ENCODE peak calls at places on chromosomes 4 and X, in four cellular contexts. One of them, this sample, is unnamed.

GRCh38 chrX:153900806-153901752 is 3.4 kb upstream of the AVPR2 start:
- DNase-seq in WTC11: no peak
- DNase-seq in K562: peak
- DNase-seq in HepG2: no peak
- DNase-seq in this sample: peak

GRCh38 chr4:11323771-11324170 is 104.9 kb downstream of the HS3ST1 start:
- DNase-seq in WTC11: no peak
- DNase-seq in K562: no peak
- DNase-seq in HepG2: no peak
- DNase-seq in this sample: no peak

GRCh38 chr4:183876268-183876934 is 28.7 kb upstream of the STOX2 start:
- DNase-seq in WTC11: no peak
- DNase-seq in K562: no peak
- DNase-seq in HepG2: no peak
- DNase-seq in this sample: peak

GRCh38 chr4:138182838-138183426 is 59.2 kb downstream of the SLC7A11 start:
- DNase-seq in WTC11: no peak
- DNase-seq in K562: peak
- DNase-seq in HepG2: peak
- DNase-seq in this sample: peak

GRCh38 chr4:44553143-44553542 is 98.3 kb downstream of the YIPF7 start:
- DNase-seq in HepG2: no peak
- DNase-seq in K562: no peak
- DNase-seq in WTC11: no peak
- DNase-seq in this sample: no peak

GRCh38 chrX:16023790-16024734 is 99.3 kb upstream of the GRPR start:
- DNase-seq in HepG2: peak
- DNase-seq in K562: no peak
- DNase-seq in WTC11: no peak
- DNase-seq in this sample: no peak

GRCh38 chr4:187464561-187464960 is 531.0 kb upstream of the ZFP42 start:
- DNase-seq in K562: no peak
- DNase-seq in HepG2: no peak
- DNase-seq in WTC11: no peak
- DNase-seq in this sample: no peak

GRCh38 chrX:110013968-110014367 is 11.1 kb downstream of the TMEM164 start:
- DNase-seq in K562: no peak
- DNase-seq in WTC11: no peak
- DNase-seq in HepG2: no peak
- DNase-seq in this sample: no peak

GRCh38 chr4:123352240-123352945 is 44.2 kb upstream of the SPRY1 start:
- DNase-seq in K562: no peak
- DNase-seq in WTC11: no peak
- DNase-seq in HepG2: no peak
- DNase-seq in this sample: no peak

GRCh38 chr4:177692907-177693306 is 250.7 kb upstream of the AGA start:
- DNase-seq in WTC11: no peak
- DNase-seq in HepG2: no peak
- DNase-seq in K562: no peak
- DNase-seq in this sample: no peak

GRCh38 chr4:165583341-165583740 is 204.5 kb downstream of the CPE start:
- DNase-seq in K562: no peak
- DNase-seq in WTC11: no peak
- DNase-seq in HepG2: no peak
- DNase-seq in this sample: no peak

GRCh38 chr4:3486556-3487270 is 23.6 kb downstream of the DOK7 start:
- DNase-seq in K562: no peak
- DNase-seq in HepG2: no peak
- DNase-seq in WTC11: no peak
- DNase-seq in this sample: no peak

GRCh38 chrX:153880440-153880815 is 5.5 kb downstream of the L1CAM start:
- DNase-seq in HepG2: no peak
- DNase-seq in WTC11: no peak
- DNase-seq in K562: no peak
- DNase-seq in this sample: no peak

GRCh38 chr4:25925486-25926201 is 11.6 kb downstream of the SMIM20 start:
- DNase-seq in HepG2: peak
- DNase-seq in WTC11: peak
- DNase-seq in K562: peak
- DNase-seq in this sample: peak

GRCh38 chrX:57286507-57287251 is at the start of gene FAAH2:
- DNase-seq in K562: peak
- DNase-seq in WTC11: peak
- DNase-seq in HepG2: peak
- DNase-seq in this sample: no peak

GRCh38 chr4:156396534-156396933 is 442.9 kb upstream of the CTSO start:
- DNase-seq in HepG2: no peak
- DNase-seq in WTC11: no peak
- DNase-seq in K562: no peak
- DNase-seq in this sample: no peak

GRCh38 chrX:56615282-56615681 is 51.9 kb downstream of the UBQLN2 start:
- DNase-seq in K562: no peak
- DNase-seq in WTC11: no peak
- DNase-seq in HepG2: peak
- DNase-seq in this sample: no peak

GRCh38 chrX:155951237-155951789 is 46.2 kb upstream of the IL9R start:
- DNase-seq in HepG2: no peak
- DNase-seq in WTC11: no peak
- DNase-seq in K562: no peak
- DNase-seq in this sample: no peak

GRCh38 chr4:145842224-145842887 is 96.3 kb downstream of the ZNF827 start:
- DNase-seq in HepG2: no peak
- DNase-seq in WTC11: no peak
- DNase-seq in K562: no peak
- DNase-seq in this sample: no peak

GRCh38 chrX:132406106-132406505 is 82.7 kb downstream of the MBNL3 start:
- DNase-seq in WTC11: no peak
- DNase-seq in HepG2: no peak
- DNase-seq in K562: no peak
- DNase-seq in this sample: no peak

GRCh38 chr4:65661469-65661868 is 8.8 kb downstream of the EPHA5 start:
- DNase-seq in WTC11: peak
- DNase-seq in K562: no peak
- DNase-seq in HepG2: no peak
- DNase-seq in this sample: no peak

GRCh38 chrX:130253916-130254315 is 14.8 kb downstream of the ZNF280C start:
- DNase-seq in HepG2: no peak
- DNase-seq in WTC11: no peak
- DNase-seq in K562: no peak
- DNase-seq in this sample: no peak

GRCh38 chr4:104901438-104901837 is 245.2 kb upstream of the TET2 start:
- DNase-seq in K562: no peak
- DNase-seq in WTC11: no peak
- DNase-seq in HepG2: no peak
- DNase-seq in this sample: no peak

GRCh38 chr4:145734576-145735329 is 54.8 kb downstream of the C4orf51 start:
- DNase-seq in HepG2: peak
- DNase-seq in K562: no peak
- DNase-seq in WTC11: no peak
- DNase-seq in this sample: no peak

GRCh38 chr4:169024762-169025161 is 14.7 kb upstream of the CBR4 start:
- DNase-seq in HepG2: no peak
- DNase-seq in WTC11: no peak
- DNase-seq in K562: no peak
- DNase-seq in this sample: peak

GRCh38 chr4:184937030-184937710 is 81.1 kb upstream of the HELT start:
- DNase-seq in K562: no peak
- DNase-seq in HepG2: no peak
- DNase-seq in WTC11: no peak
- DNase-seq in this sample: no peak

GRCh38 chr4:73668806-73669205 is 48.6 kb upstream of the RASSF6 start:
- DNase-seq in K562: no peak
- DNase-seq in WTC11: no peak
- DNase-seq in HepG2: no peak
- DNase-seq in this sample: no peak
- TF ChIP-seq ELF4 in K562: no peak
- TF ChIP-seq ELF4 in WTC11: no peak
- TF ChIP-seq ELF4 in HepG2: no peak
- TF ChIP-seq ELF4 in this sample: no peak

GRCh38 chrX:37420179-37420578 is 71.0 kb downstream of the PRRG1 start:
- DNase-seq in K562: no peak
- DNase-seq in HepG2: no peak
- DNase-seq in WTC11: no peak
- DNase-seq in this sample: no peak

GRCh38 chrX:37425370-37425769 is 76.2 kb downstream of the PRRG1 start:
- DNase-seq in HepG2: no peak
- DNase-seq in WTC11: no peak
- DNase-seq in K562: no peak
- DNase-seq in this sample: no peak

GRCh38 chrX:37420756-37421155 is 71.6 kb downstream of the PRRG1 start:
- DNase-seq in HepG2: no peak
- DNase-seq in K562: no peak
- DNase-seq in WTC11: no peak
- DNase-seq in this sample: no peak

GRCh38 chrX:37423864-37424569 is 74.9 kb downstream of the PRRG1 start:
- DNase-seq in WTC11: no peak
- DNase-seq in HepG2: no peak
- DNase-seq in K562: no peak
- DNase-seq in this sample: no peak
- TF ChIP-seq ELF4 in WTC11: no peak
- TF ChIP-seq ELF4 in HepG2: no peak
- TF ChIP-seq ELF4 in K562: no peak
- TF ChIP-seq ELF4 in this sample: no peak

DNA sequence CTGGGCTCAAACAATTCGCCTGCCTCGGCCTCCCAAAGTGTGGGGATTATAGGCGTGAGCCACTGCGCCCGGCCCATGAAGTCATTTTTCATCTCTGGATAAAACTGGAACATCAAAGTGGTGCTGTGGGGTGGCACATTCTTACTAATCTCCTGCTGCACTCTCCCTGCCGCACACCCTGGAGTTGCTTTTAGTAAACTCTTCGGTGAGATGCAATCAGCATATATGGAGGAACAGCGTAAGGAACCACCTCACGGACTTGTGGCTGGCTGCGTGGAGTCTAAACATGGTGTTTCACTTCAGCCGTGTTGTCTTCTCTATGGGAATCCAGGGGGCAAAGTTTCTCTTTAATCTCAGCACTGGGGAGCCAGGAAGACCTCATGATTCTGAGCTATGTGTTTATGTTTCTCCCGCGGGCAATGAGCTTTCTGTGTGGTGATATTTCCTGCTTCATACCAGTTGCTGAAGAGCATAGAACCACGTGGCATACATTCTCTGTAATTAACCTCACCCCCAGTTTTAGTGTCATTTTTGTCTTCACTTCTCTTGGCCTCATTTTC is 2.1 kb upstream of the RHOH start:
- DNase-seq in WTC11: no peak
- DNase-seq in K562: no peak
- DNase-seq in HepG2: peak
- DNase-seq in this sample: no peak
- TF ChIP-seq ELF4 in WTC11: no peak
- TF ChIP-seq ELF4 in K562: no peak
- TF ChIP-seq ELF4 in HepG2: no peak
- TF ChIP-seq ELF4 in this sample: no peak

GRCh38 chr4:147776600-147777175 is 44.8 kb downstream of the ARHGAP10 start:
- DNase-seq in K562: no peak
- DNase-seq in HepG2: no peak
- DNase-seq in WTC11: no peak
- DNase-seq in this sample: no peak
- TF ChIP-seq ELF4 in K562: no peak
- TF ChIP-seq ELF4 in HepG2: no peak
- TF ChIP-seq ELF4 in WTC11: no peak
- TF ChIP-seq ELF4 in this sample: no peak